ENCODE peak calls at places on chromosomes 13 and 19, in five cellular contexts. I is tibial nerve, K is esophagus squamous epithelium, T is NB4, V is GM12891. R is an unnamed sample.

GRCh38 chr13:95676100-95676774 is 702 bp upstream of the DNAJC3 start:
- DNase-seq in I (no peak), K (no peak), T (peak; percentile 75), V (no peak), R (peak; percentile 73)

GRCh38 chr19:33769208-33769607 is 27.5 kb upstream of the KCTD15 start:
- DNase-seq in I (no peak), K (no peak), T (no peak), V (no peak), R (no peak)

GRCh38 chr19:1205114-1206062 is at the start of gene STK11:
- DNase-seq in I (peak; percentile 98), K (peak; percentile 94), T (peak; percentile 95), V (peak; percentile 100), R (peak; percentile 100)

GRCh38 chr19:16327911-16328823 is 3.5 kb downstream of the KLF2 start:
- DNase-seq in I (peak; percentile 78), K (no peak), T (peak; percentile 99), V (no peak), R (peak; percentile 51)

GRCh38 chr13:34155931-34156607 is 338.1 kb downstream of the RFC3 start:
- DNase-seq in I (no peak), K (no peak), T (no peak), V (no peak), R (no peak)

GRCh38 chr19:45306522-45307027 is 16.1 kb downstream of the CKM start:
- DNase-seq in I (no peak), K (no peak), T (no peak), V (no peak), R (no peak)

GRCh38 chr19:54154603-54155345 is 4.7 kb downstream of the LENG1 start:
- DNase-seq in I (no peak), K (no peak), T (no peak), V (no peak), R (no peak)

GRCh38 chr19:51572908-51573307 is 1.8 kb downstream of the ZNF175 start:
- DNase-seq in I (no peak), K (no peak), T (no peak), V (no peak), R (no peak)

GRCh38 chr19:45070861-45071544 is 5.3 kb downstream of the ZNF296 start:
- DNase-seq in I (no peak), K (no peak), T (no peak), V (no peak), R (no peak)

GRCh38 chr19:56252699-56253422 is 19.7 kb upstream of the EDDM13 start:
- DNase-seq in I (peak; percentile 25), K (peak; percentile 5), T (peak; percentile 53), V (peak; percentile 43), R (peak; percentile 85)

GRCh38 chr19:29232315-29232852 is 19.4 kb upstream of the UQCRFS1 start:
- DNase-seq in I (no peak), K (no peak), T (no peak), V (no peak), R (no peak)

GRCh38 chr19:53157601-53158000 is 1.3 kb downstream of the ZNF347 start:
- DNase-seq in I (no peak), K (no peak), T (no peak), V (no peak), R (no peak)

GRCh38 chr13:99617474-99618255 is 116.4 kb downstream of the TM9SF2 start:
- DNase-seq in I (peak; percentile 30), K (no peak), T (peak; percentile 55), V (no peak), R (peak; percentile 68)

GRCh38 chr13:37492061-37492460 is 106.5 kb downstream of the POSTN start:
- DNase-seq in I (no peak), K (no peak), T (no peak), V (no peak), R (no peak)

GRCh38 chr19:49588370-49589122 is 2.4 kb upstream of the PRR12 start:
- DNase-seq in I (no peak), K (no peak), T (no peak), V (no peak), R (no peak)

GRCh38 chr13:93727301-93728141 is 500.9 kb downstream of the GPC6 start:
- DNase-seq in I (no peak), K (no peak), T (no peak), V (no peak), R (no peak)

GRCh38 chr13:110331362-110331761 is 24.3 kb downstream of the COL4A2 start:
- DNase-seq in I (no peak), K (no peak), T (no peak), V (no peak), R (no peak)

GRCh38 chr19:20470345-20471119 is 95.0 kb downstream of the ZNF737 start:
- DNase-seq in I (no peak), K (no peak), T (no peak), V (no peak), R (no peak)

GRCh38 chr19:12295191-12295590 is 508 bp upstream of the ZNF44 start:
- DNase-seq in I (no peak), K (no peak), T (no peak), V (no peak), R (no peak)

GRCh38 chr19:12289790-12290065 is 5.0 kb downstream of the ZNF44 start:
- DNase-seq in I (no peak), K (no peak), T (no peak), V (no peak), R (no peak)

GRCh38 chr19:12293771-12294307 is 844 bp downstream of the ZNF44 start:
- DNase-seq in I (peak; percentile 33), K (peak; percentile 7), T (peak; percentile 86), V (peak; percentile 47), R (peak; percentile 56)

GRCh38 chr19:12294308-12295158 is at the start of gene ZNF44:
- DNase-seq in I (peak; percentile 98), K (peak; percentile 92), T (peak; percentile 98), V (peak; percentile 92), R (peak; percentile 91)
- TF ChIP-seq POLR2A in I (peak; percentile 85), K (peak; percentile 67), T (peak; percentile 18), V (peak; percentile 58), R (peak; percentile 59)

DNA sequence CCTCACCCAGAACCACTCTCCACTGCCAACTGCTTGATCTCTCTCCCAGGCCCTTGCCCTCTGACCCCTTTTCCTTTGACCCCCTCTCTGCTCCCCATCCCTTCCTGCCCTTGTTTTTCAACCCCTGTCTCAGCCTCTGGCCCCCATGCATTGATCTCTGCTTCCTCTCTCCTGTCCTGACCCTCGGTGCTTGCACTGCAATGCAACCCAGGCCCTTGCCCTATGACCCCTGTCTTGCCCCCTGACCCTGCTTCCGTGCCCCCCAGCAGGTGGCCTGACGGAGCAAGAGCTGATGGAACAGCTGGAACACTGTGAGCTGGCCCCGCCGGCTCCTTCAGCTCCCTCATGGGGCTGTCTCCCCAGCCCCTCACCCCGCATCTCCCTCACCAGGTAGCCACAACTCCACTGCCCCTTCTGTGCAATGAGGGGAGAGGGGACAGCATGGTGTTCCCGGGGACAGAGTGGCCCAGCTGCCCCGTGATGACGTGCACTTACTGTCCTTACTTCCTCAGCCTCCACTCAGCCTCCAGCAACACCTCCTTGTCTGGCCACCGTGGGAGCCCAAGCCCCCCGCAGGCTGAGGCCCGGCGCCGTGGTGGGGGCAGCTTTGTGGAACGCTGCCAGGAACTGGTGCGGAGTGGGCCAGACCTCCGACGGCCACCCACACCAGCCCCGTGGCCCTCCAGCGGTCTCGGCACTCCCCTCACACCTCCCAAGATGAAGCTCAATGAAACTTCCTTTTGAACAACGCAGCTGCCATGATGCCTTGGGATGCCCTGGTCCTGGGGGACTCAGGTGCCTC is 10.5 kb upstream of the LTBP4 start:
- DNase-seq in I (no peak), K (no peak), T (no peak), V (no peak), R (no peak)
- TF ChIP-seq POLR2A in I (no peak), K (no peak), T (no peak), V (no peak), R (no peak)

DNA sequence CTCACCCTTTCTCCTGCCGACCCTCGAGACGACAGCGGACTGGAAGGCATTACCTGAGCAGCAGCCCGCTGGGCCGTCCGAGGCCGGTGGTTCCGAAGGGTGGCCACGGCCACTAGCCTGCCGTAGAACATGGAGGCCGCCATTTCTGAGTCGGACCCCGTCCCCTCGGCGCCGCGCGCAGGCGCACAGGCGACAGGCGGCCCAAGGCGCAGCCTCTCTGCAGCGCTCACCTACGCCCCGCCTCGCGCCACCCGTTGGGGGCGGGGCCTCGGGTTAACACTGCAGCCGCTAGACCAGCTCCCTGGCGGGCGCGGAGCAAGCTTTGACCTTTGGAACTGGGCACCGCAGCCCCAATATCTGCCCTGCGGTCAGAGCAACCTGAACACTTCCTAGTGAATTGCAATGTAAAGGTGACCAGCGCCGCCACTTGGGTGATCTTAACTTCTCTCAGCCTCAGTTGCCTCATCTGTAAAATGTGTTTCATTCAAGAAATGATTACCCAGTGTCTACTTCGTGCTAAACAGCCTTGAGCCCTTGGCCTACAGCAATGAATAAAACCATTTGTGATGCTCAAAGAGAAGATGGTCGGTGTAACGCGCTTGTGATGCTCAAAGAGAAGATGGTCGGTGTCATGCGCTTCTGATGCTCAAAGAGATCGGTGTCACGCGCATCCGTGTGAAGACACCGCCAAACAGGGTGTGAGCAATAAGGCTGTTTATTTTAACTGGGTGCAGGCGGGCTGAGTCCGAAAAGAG is at the start of gene SUCLA2:
- DNase-seq in I (peak; percentile 68), K (peak; percentile 52), T (peak; percentile 94), V (peak; percentile 96), R (peak; percentile 94)
- TF ChIP-seq POLR2A in I (peak; percentile 53), K (peak; percentile 56), T (peak; percentile 94), V (peak; percentile 77), R (peak; percentile 74)

GRCh38 chr19:3047307-3048189 is 14.7 kb downstream of the TLE5 start:
- DNase-seq in I (peak; percentile 93), K (no peak), T (peak; percentile 70), V (no peak), R (peak; percentile 97)
- TF ChIP-seq POLR2A in I (peak; percentile 23), K (no peak), T (no peak), V (no peak), R (peak; percentile 79)

GRCh38 chr19:21587549-21587948 is 82.1 kb downstream of the ZNF429 start:
- DNase-seq in I (no peak), K (no peak), T (no peak), V (no peak), R (no peak)

GRCh38 chr19:21584532-21584931 is 79.1 kb downstream of the ZNF429 start:
- DNase-seq in I (no peak), K (no peak), T (no peak), V (no peak), R (no peak)

GRCh38 chr19:21587117-21587461 is 81.7 kb downstream of the ZNF429 start:
- DNase-seq in I (no peak), K (no peak), T (no peak), V (no peak), R (no peak)

GRCh38 chr19:21586341-21587116 is 81.1 kb downstream of the ZNF429 start:
- DNase-seq in I (no peak), K (no peak), T (no peak), V (no peak), R (peak; percentile 37)

GRCh38 chr19:21585491-21585890 is 80.1 kb downstream of the ZNF429 start:
- DNase-seq in I (no peak), K (no peak), T (no peak), V (no peak), R (no peak)
- TF ChIP-seq POLR2A in I (no peak), K (no peak), T (no peak), V (no peak), R (peak; percentile 10)

R was measured in erythroblast.